ENCODE peak calls at places on chromosome 3, in eight cellular contexts. D is GM23338, C is breast epithelium, B is suprapubic skin, A is spleen, T is HCT116, V is H1, P is transverse colon. J is an unnamed sample. For H3K4me1, the result is how much of the 10 kb centered on the place peaks cover.

GRCh38 chr3:150680562-150680961 is 23.2 kb downstream of the ERICH6 start:
- DNase-seq in V (no peak), A (no peak), B (no peak), T (no peak), C (no peak), D (no peak), P (no peak), J (no peak)

GRCh38 chr3:70933105-70933810 is 620.8 kb upstream of the MDFIC2 start:
- DNase-seq in A (no peak), D (no peak), P (no peak), V (no peak), C (no peak), T (no peak), B (no peak), J (no peak)

GRCh38 chr3:15097889-15098288 is 1.1 kb downstream of the RBSN start:
- DNase-seq in T (no peak), C (no peak), D (no peak), V (no peak), A (no peak), P (no peak), B (no peak), J (no peak)

GRCh38 chr3:150805380-150805779 is 42.4 kb upstream of the SIAH2 start:
- DNase-seq in C (no peak), T (no peak), D (no peak), A (no peak), B (no peak), V (no peak), P (no peak), J (peak)

GRCh38 chr3:71140477-71140876 is 443.1 kb downstream of the FOXP1 start:
- DNase-seq in P (no peak), C (no peak), V (no peak), B (no peak), T (no peak), D (no peak), A (no peak), J (no peak)

GRCh38 chr3:112735927-112736326 is 95.0 kb upstream of the CCDC80 start:
- DNase-seq in V (no peak), C (no peak), D (no peak), A (no peak), P (no peak), B (no peak), T (no peak), J (no peak)

GRCh38 chr3:115401298-115401697 is 222.0 kb upstream of the GAP43 start:
- DNase-seq in D (no peak), V (no peak), P (no peak), B (no peak), C (no peak), A (no peak), T (no peak), J (no peak)

GRCh38 chr3:48474619-48475018 is 28.1 kb downstream of the ATRIP start:
- DNase-seq in T (no peak), D (peak), P (no peak), V (peak), A (peak), B (no peak), C (no peak), J (no peak)

GRCh38 chr3:128072454-128073184 is 20.4 kb downstream of the SEC61A1 start:
- DNase-seq in V (no peak), B (no peak), C (no peak), T (no peak), A (peak), P (no peak), D (no peak), J (peak)

GRCh38 chr3:172653004-172653403 is 57.9 kb downstream of the NCEH1 start:
- DNase-seq in P (no peak), C (no peak), A (no peak), B (no peak), T (no peak), D (no peak), V (no peak), J (peak)

GRCh38 chr3:131933665-131934064 is 101.1 kb downstream of the CPNE4 start:
- DNase-seq in A (no peak), C (no peak), P (no peak), T (no peak), D (no peak), V (no peak), B (no peak), J (no peak)

GRCh38 chr3:117019082-117019713 is 309.6 kb downstream of the TUSC7 start:
- DNase-seq in V (peak), B (no peak), C (peak), P (peak), T (no peak), A (no peak), D (peak), J (no peak)

GRCh38 chr3:188123170-188123920 is 30.6 kb upstream of the LPP start:
- DNase-seq in B (no peak), P (no peak), C (no peak), D (no peak), T (no peak), A (no peak), V (no peak), J (no peak)

GRCh38 chr3:152149832-152150231 is 118.9 kb upstream of the MBNL1 start:
- DNase-seq in A (no peak), B (no peak), D (no peak), V (no peak), P (no peak), C (no peak), T (no peak), J (no peak)

GRCh38 chr3:81886081-81886480 is 124.6 kb upstream of the GBE1 start:
- DNase-seq in D (no peak), B (no peak), T (no peak), V (no peak), C (no peak), P (no peak), A (no peak), J (no peak)

GRCh38 chr3:76470285-76470684 is 569.6 kb upstream of the ROBO2 start:
- DNase-seq in A (no peak), C (no peak), B (no peak), V (no peak), T (no peak), D (no peak), P (no peak), J (no peak)

GRCh38 chr3:110261141-110261540 is 810.5 kb upstream of the NECTIN3 start:
- DNase-seq in T (no peak), P (no peak), A (no peak), C (no peak), D (no peak), B (no peak), V (no peak), J (no peak)

GRCh38 chr3:113953677-113954076 is 5.9 kb downstream of the ZDHHC23 start:
- DNase-seq in V (no peak), D (no peak), B (no peak), C (peak), A (no peak), P (no peak), T (no peak), J (no peak)

GRCh38 chr3:18778602-18779001 is 353.5 kb upstream of the SATB1 start:
- DNase-seq in P (no peak), T (no peak), V (no peak), A (no peak), B (no peak), D (no peak), C (no peak), J (no peak)

GRCh38 chr3:14179795-14180194 is 1.2 kb downstream of the LSM3 start:
- DNase-seq in C (no peak), B (no peak), V (no peak), P (no peak), D (no peak), A (no peak), T (no peak), J (no peak)

GRCh38 chr3:14243782-14244181 is 65.2 kb downstream of the LSM3 start:
- DNase-seq in A (no peak), T (no peak), B (peak), C (no peak), P (no peak), V (no peak), D (no peak), J (no peak)

GRCh38 chr3:12656850-12657249 is 7.1 kb downstream of the RAF1 start:
- DNase-seq in D (no peak), B (no peak), A (peak), T (no peak), C (no peak), P (no peak), V (no peak), J (no peak)

GRCh38 chr3:28972921-28973320 is 307.9 kb upstream of the RBMS3 start:
- DNase-seq in V (no peak), P (no peak), D (no peak), T (no peak), B (no peak), C (no peak), A (no peak), J (no peak)

GRCh38 chr3:181844227-181844626 is 132.5 kb downstream of the SOX2 start:
- DNase-seq in D (no peak), P (no peak), A (no peak), T (no peak), B (no peak), V (no peak), C (no peak), J (no peak)

GRCh38 chr3:119937229-119937628 is 155.3 kb downstream of the NR1I2 start:
- DNase-seq in T (no peak), C (no peak), P (no peak), A (no peak), D (no peak), B (no peak), V (no peak), J (no peak)

GRCh38 chr3:120418866-120419490 is 31.8 kb downstream of the FSTL1 start:
- DNase-seq in C (peak), A (no peak), P (peak), B (no peak), D (peak), T (peak), V (no peak), J (no peak)

GRCh38 chr3:28841436-28841835 is 439.4 kb upstream of the RBMS3 start:
- DNase-seq in P (no peak), V (no peak), D (no peak), C (no peak), T (no peak), B (no peak), A (no peak), J (no peak)

GRCh38 chr3:64806668-64807067 is 118.9 kb upstream of the ADAMTS9 start:
- DNase-seq in B (no peak), T (no peak), V (no peak), P (no peak), A (no peak), C (no peak), D (no peak), J (no peak)

GRCh38 chr3:146554168-146554760 is 9.9 kb upstream of the PLSCR1 start:
- DNase-seq in V (no peak), B (no peak), C (no peak), D (no peak), P (no peak), T (no peak), A (no peak), J (no peak)

GRCh38 chr3:11290743-11291680 is 18.8 kb downstream of the ATG7 start:
- DNase-seq in V (no peak), C (no peak), P (no peak), D (no peak), B (no peak), A (no peak), T (no peak), J (no peak)
- H3K4me1 ChIP-seq in V (under half), C (under half), P (under half), D (under half), B (under half), A (half or more), T (under half), J (under half)

GRCh38 chr3:52694528-52695189 is 8.8 kb downstream of the GNL3 start:
- DNase-seq in B (no peak), D (no peak), V (no peak), A (no peak), P (no peak), C (no peak), T (no peak), J (no peak)

GRCh38 chr3:52693071-52693470 is 7.2 kb downstream of the GNL3 start:
- DNase-seq in B (no peak), D (no peak), V (no peak), T (no peak), A (no peak), P (no peak), C (no peak), J (no peak)

GRCh38 chr3:52696830-52697621 is 8.6 kb downstream of the GLT8D1 start:
- DNase-seq in B (no peak), V (no peak), A (no peak), T (no peak), D (no peak), C (no peak), P (no peak), J (no peak)

GRCh38 chr3:52695798-52696649 is 9.6 kb downstream of the GLT8D1 start:
- DNase-seq in P (no peak), T (no peak), B (no peak), V (no peak), D (no peak), A (no peak), C (no peak), J (no peak)

DNA sequence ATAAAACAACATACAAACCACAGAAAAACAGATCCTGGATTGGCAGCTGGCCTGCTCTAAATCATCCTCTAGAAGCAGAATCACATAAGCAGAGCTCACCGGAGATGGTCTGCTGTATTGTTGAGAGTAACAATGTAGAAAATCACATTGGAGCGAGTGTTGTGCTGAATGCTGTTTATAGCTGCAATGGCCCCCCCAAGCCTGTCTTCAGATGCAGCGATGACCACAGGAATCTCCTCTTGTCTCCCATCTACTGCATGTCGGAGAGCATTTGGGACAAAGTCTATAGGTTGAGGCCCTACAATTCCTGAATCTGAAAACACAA is 8.0 kb downstream of the GLT8D1 start:
- DNase-seq in T (no peak), P (no peak), A (no peak), C (no peak), V (no peak), B (no peak), D (no peak), J (no peak)
- TF ChIP-seq POLR2AphosphoS5 in T (no peak), P (no peak), A (no peak), C (no peak), V (no peak), B (no peak), D (no peak), J (no peak)

GRCh38 chr3:183267140-183267539 is 14.1 kb downstream of the B3GNT5 start:
- DNase-seq in B (no peak), V (no peak), C (no peak), P (no peak), A (no peak), T (no peak), D (no peak), J (no peak)

GRCh38 chr3:183265713-183266417 is 12.8 kb downstream of the B3GNT5 start:
- DNase-seq in A (no peak), P (peak), T (peak), D (peak), V (no peak), C (no peak), B (no peak), J (no peak)

GRCh38 chr3:183264249-183264648 is 11.2 kb downstream of the B3GNT5 start:
- DNase-seq in V (no peak), A (no peak), B (no peak), C (no peak), D (no peak), P (no peak), T (no peak), J (no peak)

GRCh38 chr3:183266454-183266853 is 13.4 kb downstream of the B3GNT5 start:
- DNase-seq in T (no peak), P (no peak), V (no peak), D (no peak), C (no peak), B (no peak), A (no peak), J (no peak)

GRCh38 chr3:183265157-183265642 is 12.1 kb downstream of the B3GNT5 start:
- DNase-seq in A (no peak), B (no peak), P (no peak), D (peak), V (no peak), T (no peak), C (no peak), J (no peak)
- H3K4me3 ChIP-seq in A (no peak), B (no peak), P (no peak), D (peak), V (no peak), T (no peak), C (peak), J (no peak)

GRCh38 chr3:27378331-27378730 is 9.1 kb upstream of the NEK10 start:
- DNase-seq in A (no peak), C (no peak), T (no peak), B (no peak), D (no peak), V (no peak), P (no peak), J (no peak)

GRCh38 chr3:27380433-27381357 is 11.5 kb upstream of the NEK10 start:
- DNase-seq in A (no peak), V (no peak), T (no peak), C (no peak), B (no peak), D (no peak), P (no peak), J (no peak)

DNA sequence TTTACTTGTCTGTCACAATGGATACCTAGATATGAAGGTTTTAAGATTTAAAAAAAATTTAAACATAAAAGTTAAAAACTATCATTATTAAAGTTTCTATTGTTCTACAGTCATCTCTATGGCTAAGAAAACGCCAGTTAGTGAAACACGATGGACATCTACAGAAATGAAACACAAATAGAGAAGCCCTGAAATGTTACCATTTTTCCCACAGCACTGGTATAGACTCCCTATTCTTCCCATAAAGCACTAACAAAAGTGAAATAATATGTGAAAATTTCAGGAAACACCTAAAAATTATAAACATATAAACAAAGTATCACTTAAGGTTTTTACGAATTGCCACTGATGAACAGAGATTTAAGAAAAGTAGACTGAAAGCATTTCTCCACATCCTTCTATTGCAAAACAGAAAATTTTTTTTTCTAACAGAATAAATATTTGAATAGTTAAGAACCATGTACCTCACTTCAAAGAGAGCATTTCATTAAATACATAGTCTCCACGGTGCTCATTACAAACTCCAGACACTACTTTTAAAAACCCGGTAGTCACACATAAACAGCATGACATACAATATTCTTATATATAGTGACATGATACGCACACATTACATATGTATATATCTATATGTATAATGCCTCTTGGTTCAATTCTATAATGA is 7.1 kb upstream of the NEK10 start:
- DNase-seq in D (no peak), T (no peak), C (no peak), P (no peak), B (no peak), A (no peak), V (no peak), J (no peak)
- H3K4me1 ChIP-seq in D (under half), T (under half), C (under half), P (under half), B (under half), A (under half), V (under half), J (under half)

GRCh38 chr3:194138098-194138474 is 2.1 kb downstream of the HES1 start:
- DNase-seq in P (no peak), B (no peak), V (no peak), C (no peak), A (no peak), D (no peak), T (no peak), J (no peak)
- TF ChIP-seq POLR2AphosphoS5 in P (no peak), B (no peak), V (no peak), C (no peak), A (no peak), D (no peak), T (no peak), J (no peak)

GRCh38 chr3:53707222-53707621 is 139.0 kb downstream of the CHDH start:
- DNase-seq in D (no peak), B (no peak), A (no peak), V (no peak), C (no peak), P (no peak), T (no peak), J (peak)

GRCh38 chr3:53709856-53710674 is 136.2 kb downstream of the CHDH start:
- DNase-seq in P (peak), A (peak), V (peak), T (peak), C (peak), B (no peak), D (peak), J (peak)

GRCh38 chr3:53709256-53709655 is 137.0 kb downstream of the CHDH start:
- DNase-seq in C (no peak), B (no peak), D (no peak), V (no peak), T (no peak), A (no peak), P (no peak), J (peak)

GRCh38 chr3:53705774-53706173 is 140.4 kb downstream of the CHDH start:
- DNase-seq in A (no peak), B (no peak), V (no peak), T (no peak), D (no peak), C (no peak), P (no peak), J (no peak)

DNA sequence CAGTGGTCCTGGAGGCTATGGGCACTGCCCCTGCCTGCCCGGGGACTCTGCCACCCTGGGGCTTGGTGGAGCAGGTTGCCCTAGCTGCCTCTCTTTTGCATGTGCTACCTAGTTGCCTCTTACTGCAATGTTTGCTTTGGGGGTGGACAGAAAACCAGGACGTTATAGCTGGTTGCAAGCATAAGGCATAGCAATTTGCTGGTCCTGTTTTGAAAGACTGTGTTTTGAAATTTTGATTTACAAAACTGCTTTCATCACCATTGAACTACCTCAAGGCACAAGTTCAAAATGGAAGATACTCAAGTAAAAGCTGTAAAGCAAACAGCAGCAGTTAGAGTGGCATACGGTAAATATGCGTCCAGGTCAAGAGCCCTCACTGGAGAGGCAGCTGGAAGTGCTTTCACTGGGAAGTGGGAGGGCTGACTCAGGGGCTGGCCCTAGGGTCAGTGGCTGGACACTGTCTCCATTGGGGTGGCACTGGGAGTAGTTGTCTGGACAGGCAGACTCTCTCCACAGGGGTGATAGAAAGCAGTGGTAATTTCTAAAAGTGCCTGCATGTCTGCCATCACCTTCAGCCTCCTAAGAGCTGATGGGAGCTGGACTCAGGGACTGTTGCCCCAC is 138.1 kb downstream of the CHDH start:
- DNase-seq in C (no peak), A (no peak), D (no peak), T (no peak), V (no peak), P (no peak), B (peak), J (peak)
- H3K4me3 ChIP-seq in C (no peak), A (no peak), D (no peak), T (no peak), V (no peak), P (no peak), B (no peak), J (no peak)

GRCh38 chr3:66378256-66378655 is 122.6 kb downstream of the LRIG1 start:
- DNase-seq in B (no peak), A (no peak), V (peak), P (no peak), C (no peak), T (peak), D (peak), J (peak)
- H3K4me1 ChIP-seq in B (under half), A (under half), V (under half), P (under half), C (under half), T (under half), D (under half), J (under half)